ENCODE peak calls at places on chromosomes 7 and 10, in nine cellular contexts. T is substantia nigra, N is NCI-H1092 treated with DMSO at 0.1 percent for 48 hours, L is SHP77, H is AG09319, Z is T-helper 1 cell, A is K562, S is A172, U is anterior cingulate cortex. P is an unnamed sample.

GRCh38 chr10:51886438-51887068 is 187.2 kb upstream of the CSTF2T start:
- DNase-seq in T (no peak), N (no peak), L (no peak), H (peak; percentile 23), Z (no peak), A (no peak), S (no peak), U (no peak), P (no peak)

GRCh38 chr10:122054046-122055025 is 65.4 kb downstream of the TACC2 start:
- DNase-seq in T (no peak), N (no peak), L (peak; percentile 67), H (no peak), Z (no peak), A (peak; percentile 58), S (no peak), U (no peak), P (no peak)

GRCh38 chr10:69375307-69376151 is 41.2 kb downstream of the TACR2 start:
- DNase-seq in T (peak; percentile 14), N (no peak), L (no peak), H (no peak), Z (no peak), A (no peak), S (no peak), U (peak; percentile 50), P (no peak)

GRCh38 chr7:39069046-39069445 is 91.3 kb downstream of the POU6F2 start:
- DNase-seq in T (no peak), N (no peak), L (no peak), H (no peak), Z (no peak), A (no peak), S (no peak), U (no peak), P (no peak)

GRCh38 chr10:33065111-33065510 is 107.1 kb upstream of the ITGB1 start:
- DNase-seq in T (no peak), N (no peak), L (no peak), H (no peak), Z (no peak), A (no peak), S (no peak), U (no peak), P (no peak)

GRCh38 chr7:91759205-91759863 is 121.2 kb downstream of the MTERF1 start:
- DNase-seq in T (no peak), N (no peak), L (peak; percentile 23), H (no peak), Z (no peak), A (peak; percentile 32), S (peak; percentile 49), U (no peak), P (no peak)

GRCh38 chr10:101043356-101043707 is 12.3 kb downstream of the SFXN3 start:
- DNase-seq in T (no peak), N (no peak), L (peak; percentile 26), H (no peak), Z (no peak), A (no peak), S (no peak), U (no peak), P (no peak)

GRCh38 chr10:43688348-43688892 is 39.7 kb upstream of the ZNF32 start:
- DNase-seq in T (no peak), N (no peak), L (no peak), H (no peak), Z (no peak), A (peak; percentile 16), S (no peak), U (no peak), P (peak; percentile 88)

GRCh38 chr7:132854238-132854637 is 227.7 kb downstream of the CHCHD3 start:
- DNase-seq in T (no peak), N (no peak), L (no peak), H (no peak), Z (no peak), A (no peak), S (no peak), U (no peak), P (no peak)

GRCh38 chr7:156668130-156668741 is 27.7 kb downstream of the RNF32 start:
- DNase-seq in T (no peak), N (no peak), L (no peak), H (no peak), Z (no peak), A (no peak), S (peak; percentile 1), U (no peak), P (no peak)

GRCh38 chr7:18906901-18907300 is 210.5 kb downstream of the TWIST1 start:
- DNase-seq in T (no peak), N (no peak), L (no peak), H (no peak), Z (no peak), A (no peak), S (no peak), U (no peak), P (no peak)

GRCh38 chr7:75617634-75618234 is 121.0 kb downstream of the HIP1 start:
- DNase-seq in T (peak; percentile 12), N (no peak), L (no peak), H (no peak), Z (peak; percentile 22), A (no peak), S (peak; percentile 77), U (peak; percentile 24), P (no peak)

GRCh38 chr7:159025161-159025779 is 119.4 kb downstream of the VIPR2 start:
- DNase-seq in T (no peak), N (no peak), L (no peak), H (no peak), Z (no peak), A (no peak), S (peak; percentile 68), U (no peak), P (no peak)

GRCh38 chr10:123562387-123562786 is 103.8 kb upstream of the GPR26 start:
- DNase-seq in T (no peak), N (no peak), L (no peak), H (no peak), Z (no peak), A (no peak), S (no peak), U (no peak), P (no peak)

GRCh38 chr10:71575934-71576801 is 143.4 kb downstream of the C10orf105 start:
- DNase-seq in T (no peak), N (no peak), L (no peak), H (no peak), Z (no peak), A (no peak), S (no peak), U (no peak), P (no peak)

GRCh38 chr10:114395361-114396022 is 8.8 kb downstream of the AFAP1L2 start:
- DNase-seq in T (no peak), N (no peak), L (no peak), H (no peak), Z (no peak), A (no peak), S (no peak), U (no peak), P (no peak)

GRCh38 chr10:91681361-91682276 is 48.7 kb upstream of the PPP1R3C start:
- DNase-seq in T (no peak), N (peak; percentile 15), L (no peak), H (no peak), Z (no peak), A (peak; percentile 18), S (peak; percentile 36), U (peak; percentile 65), P (no peak)

GRCh38 chr7:781936-782529 is 50.2 kb upstream of the SUN1 start:
- DNase-seq in T (no peak), N (no peak), L (no peak), H (no peak), Z (no peak), A (no peak), S (no peak), U (no peak), P (no peak)

GRCh38 chr7:929311-929711 is 25.2 kb downstream of the ADAP1 start:
- DNase-seq in T (peak; percentile 41), N (no peak), L (no peak), H (no peak), Z (peak; percentile 5), A (no peak), S (no peak), U (peak; percentile 28), P (no peak)

GRCh38 chr7:99497771-99498545 is 2.1 kb downstream of the ZNF394 start:
- DNase-seq in T (no peak), N (no peak), L (no peak), H (no peak), Z (no peak), A (no peak), S (no peak), U (no peak), P (no peak)

GRCh38 chr7:47401571-47402570 is 180.0 kb downstream of the TNS3 start:
- DNase-seq in T (no peak), N (no peak), L (no peak), H (no peak), Z (no peak), A (no peak), S (no peak), U (no peak), P (no peak)

GRCh38 chr10:60414877-60415585 is 25.4 kb upstream of the ANK3 start:
- DNase-seq in T (no peak), N (no peak), L (no peak), H (peak; percentile 29), Z (no peak), A (no peak), S (peak; percentile 94), U (no peak), P (peak; percentile 73)

GRCh38 chr10:17056781-17057191 is 72.8 kb downstream of the CUBN start:
- DNase-seq in T (no peak), N (no peak), L (no peak), H (peak; percentile 73), Z (no peak), A (no peak), S (no peak), U (no peak), P (no peak)

GRCh38 chr10:14801693-14802092 is 27.0 kb upstream of the FAM107B start:
- DNase-seq in T (no peak), N (no peak), L (no peak), H (no peak), Z (no peak), A (no peak), S (no peak), U (no peak), P (no peak)

GRCh38 chr10:98041352-98042043 is 11.1 kb upstream of the CRTAC1 start:
- DNase-seq in T (peak; percentile 31), N (peak; percentile 29), L (peak; percentile 64), H (peak; percentile 4), Z (no peak), A (peak; percentile 67), S (peak; percentile 69), U (peak; percentile 75), P (peak; percentile 78)

GRCh38 chr10:23106508-23106907 is 11.1 kb downstream of the MSRB2 start:
- DNase-seq in T (no peak), N (peak; percentile 7), L (peak; percentile 81), H (no peak), Z (no peak), A (no peak), S (no peak), U (no peak), P (no peak)

GRCh38 chr7:134513169-134513752 is 14.1 kb upstream of the AKR1B10 start:
- DNase-seq in T (no peak), N (peak; percentile 43), L (peak; percentile 35), H (no peak), Z (no peak), A (peak; percentile 58), S (peak; percentile 34), U (peak; percentile 4), P (peak; percentile 29)

GRCh38 chr10:13693783-13694450 is 107.2 kb downstream of the PRPF18 start:
- DNase-seq in T (no peak), N (no peak), L (no peak), H (no peak), Z (no peak), A (no peak), S (no peak), U (no peak), P (no peak)

GRCh38 chr10:70051878-70052277 is 768 bp upstream of the MACROH2A2 start:
- DNase-seq in T (no peak), N (no peak), L (no peak), H (no peak), Z (no peak), A (no peak), S (no peak), U (no peak), P (no peak)

GRCh38 chr7:139762886-139763285 is 14.9 kb downstream of the HIPK2 start:
- DNase-seq in T (no peak), N (no peak), L (no peak), H (no peak), Z (no peak), A (no peak), S (peak; percentile 49), U (no peak), P (no peak)

GRCh38 chr7:143885951-143886350 is 16.0 kb downstream of the TCAF1 start:
- DNase-seq in T (no peak), N (no peak), L (no peak), H (no peak), Z (no peak), A (no peak), S (no peak), U (no peak), P (no peak)